ENCODE peak calls at places on chromosome 6, in five cellular contexts. R, E, Q, L and O are unnamed samples.

GRCh38 chr6:582370-582769 is 74.5 kb downstream of the HUS1B start:
- DNase-seq in E (no peak), L (peak; percentile 45), Q (peak; percentile 62), R (no peak), O (no peak)

GRCh38 chr6:97133071-97133470 is 149.9 kb downstream of the MMS22L start:
- DNase-seq in E (no peak), L (no peak), R (no peak), Q (no peak), O (no peak)

GRCh38 chr6:115932481-115932880 is 128.2 kb downstream of the FRK start:
- DNase-seq in E (no peak), L (no peak), Q (peak; percentile 99), R (no peak), O (no peak)

GRCh38 chr6:101454106-101454676 is 60.7 kb downstream of the GRIK2 start:
- DNase-seq in Q (no peak), R (no peak), L (peak; percentile 30), E (no peak), O (no peak)

GRCh38 chr6:16766043-16766521 is 4.8 kb upstream of the ATXN1 start:
- DNase-seq in Q (peak; percentile 89), R (no peak), L (peak; percentile 92), E (no peak), O (no peak)

GRCh38 chr6:166597711-166598440 is 11.4 kb upstream of the RAMACL start:
- DNase-seq in L (no peak), Q (no peak), E (no peak), R (no peak), O (no peak)

GRCh38 chr6:7684843-7685242 is 41.1 kb upstream of the BMP6 start:
- DNase-seq in L (no peak), R (no peak), E (no peak), Q (no peak), O (no peak)

GRCh38 chr6:47034919-47035318 is 7.2 kb downstream of the ADGRF1 start:
- DNase-seq in L (peak; percentile 44), E (no peak), R (no peak), Q (peak; percentile 99), O (no peak)

GRCh38 chr6:32967151-32968091 is 973 bp upstream of the BRD2 start:
- DNase-seq in E (no peak), R (no peak), L (peak; percentile 49), Q (peak; percentile 49), O (no peak)

GRCh38 chr6:52634211-52634610 is 36.7 kb upstream of the TMEM14A start:
- DNase-seq in E (no peak), L (peak; percentile 49), Q (no peak), R (no peak), O (no peak)

GRCh38 chr6:110036408-110037302 is 58.5 kb downstream of the GPR6 start:
- DNase-seq in E (no peak), L (no peak), Q (no peak), R (no peak), O (no peak)

GRCh38 chr6:22926613-22927348 is 357.4 kb downstream of the HDGFL1 start:
- DNase-seq in Q (no peak), L (no peak), E (no peak), R (no peak), O (no peak)

GRCh38 chr6:146894624-146895023 is 295.9 kb downstream of the ADGB start:
- DNase-seq in L (no peak), R (no peak), E (no peak), Q (no peak), O (no peak)

GRCh38 chr6:82030301-82030700 is 217.2 kb downstream of the IBTK start:
- DNase-seq in E (no peak), Q (no peak), R (no peak), L (no peak), O (no peak)

GRCh38 chr6:153000243-153000642 is 2.3 kb downstream of the MTRF1L start:
- DNase-seq in E (no peak), Q (no peak), R (no peak), L (no peak), O (no peak)

GRCh38 chr6:153002613-153003293 is at the start of gene MTRF1L:
- DNase-seq in Q (peak; percentile 98), L (peak; percentile 97), E (peak; percentile 97), R (peak; percentile 88), O (peak; percentile 91)

GRCh38 chr6:153003294-153003645 is 761 bp upstream of the MTRF1L start:
- DNase-seq in L (peak; percentile 20), Q (no peak), R (no peak), E (no peak), O (no peak)

DNA sequence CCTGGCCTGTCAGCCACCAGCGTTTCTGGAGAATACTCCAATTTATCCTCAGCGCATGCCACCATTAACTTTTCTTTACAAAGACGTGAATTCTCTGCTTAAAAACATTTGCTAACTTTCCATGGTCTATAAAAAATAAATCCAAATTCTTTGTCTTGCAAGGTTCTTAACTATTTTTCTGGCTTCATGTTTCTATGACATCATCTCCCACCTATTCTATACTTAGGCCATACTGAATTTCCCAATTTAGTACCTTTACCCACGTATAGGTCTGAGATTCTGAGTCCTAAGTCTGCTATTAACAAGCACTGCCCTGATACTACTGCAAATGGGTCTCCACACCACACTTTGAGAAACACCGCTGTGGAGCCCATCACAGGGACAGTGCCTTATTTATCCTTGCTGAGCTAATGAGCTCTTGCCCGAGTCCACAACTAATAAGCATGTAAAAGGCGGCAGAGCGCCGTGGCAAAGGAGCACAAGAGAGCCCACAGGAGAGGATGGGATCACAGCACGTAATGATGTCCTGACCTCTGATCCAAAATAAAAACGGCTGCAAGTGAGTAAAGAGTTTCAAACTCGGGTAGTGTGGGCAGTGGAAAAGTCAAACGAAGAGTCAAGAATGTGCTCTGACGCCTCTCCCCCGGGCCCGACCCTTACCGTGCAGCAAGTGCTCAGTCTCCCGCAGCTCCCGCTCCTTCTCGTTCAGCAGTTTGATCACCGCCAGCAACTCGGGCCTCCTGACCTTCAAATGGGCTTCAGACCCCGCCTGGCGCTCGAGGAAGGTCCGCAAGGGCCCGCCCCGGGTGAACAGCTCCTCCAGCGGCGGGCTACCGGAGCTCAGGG is 519 bp downstream of the MTRF1L start:
- DNase-seq in Q (no peak), R (no peak), E (no peak), L (no peak), O (no peak)
- TF ChIP-seq CTCF in Q (no peak), R (no peak), E (no peak), L (no peak), O (no peak)

GRCh38 chr6:38687043-38687353 is 15.9 kb downstream of the GLO1 start:
- DNase-seq in Q (no peak), R (no peak), L (no peak), E (no peak), O (no peak)

GRCh38 chr6:38684904-38685303 is 18.0 kb downstream of the GLO1 start:
- DNase-seq in E (no peak), R (no peak), Q (no peak), L (no peak), O (no peak)

GRCh38 chr6:38687549-38687948 is 15.4 kb downstream of the GLO1 start:
- DNase-seq in E (no peak), L (no peak), Q (no peak), R (no peak), O (no peak)

GRCh38 chr6:38686270-38687042 is 16.5 kb downstream of the GLO1 start:
- DNase-seq in L (peak; percentile 20), R (no peak), E (no peak), Q (no peak), O (no peak)

DNA sequence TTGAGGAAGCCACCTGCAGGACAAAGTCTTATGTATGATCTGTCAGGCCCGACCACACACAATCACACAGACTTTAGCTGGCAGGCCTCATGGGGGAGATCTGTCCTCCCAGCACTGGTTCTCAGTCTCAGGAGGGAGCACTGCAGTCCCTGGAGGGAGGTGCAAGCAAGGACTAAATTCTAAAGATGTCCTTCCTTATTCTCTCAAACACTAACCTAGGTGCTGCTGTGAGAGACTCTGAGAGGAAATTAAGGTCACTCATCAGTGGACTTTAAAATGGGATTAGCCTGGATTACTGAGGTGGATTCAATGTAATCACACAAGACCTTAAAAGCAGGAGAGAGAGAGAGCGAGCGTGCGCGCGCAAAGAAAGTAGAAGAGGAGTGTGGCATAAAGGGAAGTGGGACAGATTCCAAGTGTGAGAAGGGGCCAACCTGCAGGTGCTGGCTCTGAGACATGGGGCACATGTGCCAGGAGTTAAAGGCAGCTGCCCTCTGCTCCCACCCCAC is 14.3 kb downstream of the GLO1 start:
- DNase-seq in L (no peak), E (no peak), R (no peak), Q (no peak), O (no peak)
- TF ChIP-seq CTCF in L (no peak), E (no peak), R (no peak), Q (no peak), O (no peak)

GRCh38 chr6:138377844-138378243 is at the start of gene SMIM28:
- DNase-seq in E (no peak), Q (no peak), L (no peak), R (no peak), O (no peak)

GRCh38 chr6:138383776-138384175 is 6.1 kb downstream of the SMIM28 start:
- DNase-seq in Q (no peak), E (no peak), L (no peak), R (no peak), O (no peak)

GRCh38 chr6:138378463-138378862 is 758 bp downstream of the SMIM28 start:
- DNase-seq in R (no peak), Q (no peak), E (no peak), L (no peak), O (no peak)

GRCh38 chr6:138386897-138387296 is 9.2 kb downstream of the SMIM28 start:
- DNase-seq in E (no peak), R (no peak), Q (no peak), L (no peak), O (no peak)

DNA sequence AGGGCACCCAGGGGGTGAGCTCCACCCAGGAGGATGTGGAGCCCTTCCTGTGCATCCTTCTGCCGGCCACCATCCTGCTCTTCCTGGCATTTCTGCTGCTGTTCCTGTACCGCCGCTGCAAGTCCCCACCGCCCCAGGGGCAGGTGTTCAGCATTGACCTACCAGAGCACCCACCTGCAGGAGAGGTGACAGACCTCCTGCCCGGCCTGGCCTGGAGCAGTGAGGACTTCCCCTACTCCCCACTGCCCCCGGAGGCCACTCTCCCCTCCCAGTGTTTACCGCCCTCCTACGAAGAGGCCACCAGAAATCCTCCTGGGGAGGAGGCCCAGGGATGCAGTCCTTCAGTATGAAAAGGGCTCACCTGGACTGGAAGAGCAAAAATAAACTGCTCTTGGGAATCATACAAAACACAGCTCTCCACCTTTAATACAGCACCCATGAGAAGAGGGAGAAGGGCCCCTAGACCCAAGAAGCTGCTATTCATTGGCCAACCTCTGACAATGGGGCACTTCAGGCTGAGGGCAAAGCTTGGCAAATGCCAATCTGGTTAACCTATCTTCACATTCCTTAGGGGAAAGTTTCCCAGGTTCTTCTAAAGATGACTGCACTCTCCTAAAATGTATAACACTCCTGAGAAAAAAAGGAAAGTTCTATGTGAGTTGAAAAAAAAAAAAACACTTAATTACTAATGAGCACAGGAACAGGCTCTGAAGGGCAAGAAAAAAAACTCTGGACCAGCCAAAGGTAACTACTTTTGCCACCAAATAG is 5.0 kb downstream of the SMIM28 start:
- DNase-seq in L (no peak), R (no peak), Q (no peak), E (no peak), O (no peak)
- TF ChIP-seq CTCF in L (no peak), R (no peak), Q (no peak), E (no peak), O (no peak)

DNA sequence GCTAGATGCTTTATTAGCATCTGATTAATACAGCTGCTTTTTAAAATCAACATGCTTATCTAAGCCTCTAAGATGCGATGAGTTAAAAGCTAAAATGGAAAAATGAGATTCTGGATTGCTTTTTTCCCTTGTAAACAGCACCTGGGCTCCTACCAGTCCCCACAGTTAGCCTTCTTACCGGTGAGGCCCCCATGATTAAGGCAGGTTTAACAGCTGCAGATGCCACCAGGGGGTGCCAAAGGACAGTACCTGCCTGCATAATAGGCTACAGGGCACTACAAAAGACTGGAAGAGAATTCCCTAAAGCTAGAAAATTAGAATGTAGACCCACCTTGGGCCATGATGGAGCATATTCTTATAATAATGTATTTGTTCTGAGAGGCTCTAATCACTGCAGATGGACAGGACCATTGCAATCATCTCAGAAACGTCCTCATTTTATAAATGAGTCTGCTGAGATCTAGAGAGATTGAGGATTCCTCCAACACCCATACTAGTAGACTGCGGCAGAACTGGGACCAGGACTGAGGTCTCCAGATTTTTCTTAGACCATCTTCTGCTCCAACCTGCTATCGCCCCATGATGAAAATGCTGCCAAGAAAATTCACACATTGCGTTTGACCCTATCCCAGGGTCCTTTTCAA is 148.7 kb downstream of the RPS12 start:
- DNase-seq in Q (peak; percentile 69), E (peak; percentile 73), R (peak; percentile 69), L (peak; percentile 77), O (no peak)
- TF ChIP-seq CTCF in Q (peak; percentile 87), E (peak; percentile 66), R (peak; percentile 60), L (peak; percentile 71), O (peak; percentile 81)